ENCODE peak calls at places on chromosome 10, in five cellular contexts. Q, E, J, G and R are unnamed samples.
A peak's percentile ranks its signal among the peaks of the same experiment; 100 is the strongest.

GRCh38 chr10:1515780-1516491 is 221.4 kb downstream of the ADARB2 start:
- DNase-seq in G (no peak), J (no peak), E (no peak), Q (no peak), R (peak; percentile 16)

GRCh38 chr10:114315566-114316420 is 76.7 kb downstream of the VWA2 start:
- DNase-seq in J (no peak), Q (no peak), G (no peak), E (no peak), R (no peak)

GRCh38 chr10:10599994-10600393 is 417.7 kb upstream of the CELF2 start:
- DNase-seq in G (no peak), J (no peak), E (no peak), Q (no peak), R (no peak)

GRCh38 chr10:115129752-115130151 is 36.6 kb downstream of the ATRNL1 start:
- DNase-seq in Q (peak; percentile 21), G (no peak), J (peak; percentile 18), E (peak; percentile 3), R (no peak)

GRCh38 chr10:126186746-126187145 is 201.5 kb downstream of the ADAM12 start:
- DNase-seq in G (no peak), J (no peak), Q (no peak), E (no peak), R (no peak)

GRCh38 chr10:71372882-71373495 is 23.7 kb upstream of the CDH23 start:
- DNase-seq in Q (no peak), G (no peak), E (no peak), J (no peak), R (no peak)

GRCh38 chr10:124044143-124044862 is 49.1 kb downstream of the CHST15 start:
- DNase-seq in E (no peak), J (no peak), Q (no peak), G (no peak), R (no peak)

GRCh38 chr10:84216834-84217233 is 8.5 kb downstream of the LRIT2 start:
- DNase-seq in E (no peak), Q (no peak), G (no peak), J (no peak), R (no peak)

GRCh38 chr10:127874966-127875765 is 17.6 kb downstream of the CLRN3 start:
- DNase-seq in Q (no peak), G (no peak), E (no peak), J (no peak), R (no peak)

GRCh38 chr10:76430330-76430729 is 998.9 kb downstream of the LRMDA start:
- DNase-seq in J (peak; percentile 58), Q (no peak), E (no peak), G (no peak), R (peak; percentile 5)

GRCh38 chr10:35416628-35417625 is 80.6 kb downstream of the CCNY start:
- DNase-seq in G (no peak), E (no peak), Q (no peak), J (peak; percentile 41), R (peak; percentile 82)

GRCh38 chr10:27248215-27248614 is 7.6 kb upstream of the ACBD5 start:
- DNase-seq in E (no peak), J (no peak), Q (no peak), G (no peak), R (no peak)

GRCh38 chr10:114751856-114752255 is 69.7 kb upstream of the FHIP2A start:
- DNase-seq in Q (no peak), J (no peak), E (no peak), G (no peak), R (no peak)

GRCh38 chr10:21263266-21263803 is 262.1 kb downstream of the SKIDA1 start:
- DNase-seq in E (no peak), J (no peak), G (no peak), Q (no peak), R (no peak)

GRCh38 chr10:43123361-43124093 is 14.7 kb upstream of the CSGALNACT2 start:
- DNase-seq in Q (no peak), G (no peak), E (no peak), J (no peak), R (no peak)

GRCh38 chr10:115963848-115964247 is 309.2 kb downstream of the GFRA1 start:
- DNase-seq in E (no peak), J (no peak), G (peak; percentile 30), Q (no peak), R (no peak)

GRCh38 chr10:34124522-34125035 is 690.5 kb downstream of the PARD3 start:
- DNase-seq in Q (no peak), G (peak; percentile 31), J (no peak), E (no peak), R (no peak)

GRCh38 chr10:7111574-7111973 is 299.3 kb downstream of the SFMBT2 start:
- DNase-seq in Q (no peak), G (no peak), E (peak; percentile 35), J (no peak), R (no peak)

GRCh38 chr10:120765241-120765803 is 85.8 kb upstream of the WDR11 start:
- DNase-seq in J (no peak), E (no peak), G (no peak), Q (no peak), R (no peak)

GRCh38 chr10:99235872-99236626 is 397 bp upstream of the HPSE2 start:
- DNase-seq in J (no peak), E (no peak), G (peak; percentile 77), Q (no peak), R (no peak)

GRCh38 chr10:113539789-113540188 is 13.1 kb upstream of the HABP2 start:
- DNase-seq in Q (no peak), G (no peak), J (no peak), E (no peak), R (no peak)

GRCh38 chr10:63631971-63632370 is 110.8 kb downstream of the REEP3 start:
- DNase-seq in Q (no peak), J (no peak), G (no peak), E (no peak), R (no peak)

GRCh38 chr10:48606530-48607355 is 1.9 kb upstream of the ARHGAP22 start:
- DNase-seq in E (peak; percentile 91), Q (no peak), J (no peak), G (peak; percentile 28), R (no peak)

GRCh38 chr10:66931949-66932343 is 6.1 kb downstream of the LRRTM3 start:
- DNase-seq in G (no peak), Q (no peak), E (no peak), J (no peak), R (no peak)

GRCh38 chr10:78062296-78062695 is 28.6 kb downstream of the RPS24 start:
- DNase-seq in E (no peak), G (no peak), J (no peak), Q (no peak), R (no peak)

GRCh38 chr10:117462424-117462792 is 80.1 kb upstream of the EMX2 start:
- DNase-seq in E (no peak), G (peak; percentile 44), Q (no peak), J (no peak), R (no peak)

GRCh38 chr10:114239117-114239993 is at the start of gene VWA2:
- DNase-seq in E (no peak), J (peak; percentile 70), Q (no peak), G (peak; percentile 74), R (peak; percentile 59)

GRCh38 chr10:79436066-79436849 is 9.2 kb downstream of the ZCCHC24 start:
- DNase-seq in Q (no peak), E (no peak), G (no peak), J (no peak), R (no peak)

GRCh38 chr10:131663411-131663810 is 237.4 kb upstream of the PPP2R2D start:
- DNase-seq in G (peak; percentile 31), Q (no peak), E (no peak), J (no peak), R (no peak)

GRCh38 chr10:36336315-36336714 is 694.2 kb upstream of the FZD8 start:
- DNase-seq in Q (no peak), E (peak; percentile 34), G (no peak), J (no peak), R (no peak)

GRCh38 chr10:88928254-88928653 is 24.3 kb downstream of the ACTA2 start:
- DNase-seq in J (no peak), E (no peak), G (no peak), Q (no peak), R (no peak)

GRCh38 chr10:24721254-24722106 is 2.2 kb downstream of the ARHGAP21 start:
- DNase-seq in J (no peak), G (peak; percentile 59), E (no peak), Q (no peak), R (no peak)

GRCh38 chr10:58436071-58436470 is 50.9 kb downstream of the TFAM start:
- DNase-seq in Q (no peak), J (no peak), E (no peak), G (no peak), R (peak; percentile 4)

GRCh38 chr10:87818505-87819273 is 663 bp upstream of the ATAD1 start:
- DNase-seq in J (peak; percentile 61), E (no peak), Q (peak; percentile 70), G (peak; percentile 61), R (no peak)